ENCODE peak calls at places on chromosomes 16 and 17, in five cellular contexts. G is upper lobe of left lung, T is fibroblast of lung, Y is kidney, P is A549. Q is an unnamed sample. For H3K4me1, the result is how much of the 10 kb centered on the place peaks cover.

GRCh38 chr17:78235885-78236284 is 4.5 kb downstream of the TMEM235 start:
- DNase-seq in G (no peak), T (no peak), Y (no peak), P (no peak), Q (no peak)

GRCh38 chr16:78212674-78213073 is 113.2 kb downstream of the WWOX start:
- DNase-seq in G (no peak), T (no peak), Y (no peak), P (no peak), Q (no peak)

GRCh38 chr17:36877774-36878173 is 59.5 kb upstream of the LHX1 start:
- DNase-seq in G (no peak), T (peak), Y (no peak), P (no peak), Q (no peak)

GRCh38 chr16:83720981-83721380 is 86.8 kb upstream of the HSBP1 start:
- DNase-seq in G (no peak), T (no peak), Y (no peak), P (no peak), Q (no peak)

GRCh38 chr17:8696456-8696855 is 48.2 kb downstream of the CCDC42 start:
- DNase-seq in G (no peak), T (peak), Y (no peak), P (no peak), Q (no peak)

GRCh38 chr16:11781773-11782172 is 15.3 kb downstream of the ZC3H7A start:
- DNase-seq in G (no peak), T (peak), Y (no peak), P (no peak), Q (no peak)

GRCh38 chr16:85908889-85909584 is 10.1 kb downstream of the IRF8 start:
- DNase-seq in G (no peak), T (no peak), Y (peak), P (no peak), Q (no peak)

GRCh38 chr16:49756971-49757743 is 98.8 kb downstream of the ZNF423 start:
- DNase-seq in G (no peak), T (peak), Y (no peak), P (no peak), Q (no peak)

GRCh38 chr17:19365833-19366636 is 3.5 kb upstream of the B9D1 start:
- DNase-seq in G (no peak), T (no peak), Y (no peak), P (no peak), Q (no peak)

GRCh38 chr17:31907342-31907975 is 6.0 kb upstream of the UTP6 start:
- DNase-seq in G (no peak), T (peak), Y (no peak), P (no peak), Q (peak)

GRCh38 chr16:50303605-50304466 is 37.5 kb downstream of the ADCY7 start:
- DNase-seq in G (peak), T (peak), Y (peak), P (no peak), Q (peak)

GRCh38 chr17:2721603-2722002 is 10.0 kb upstream of the CLUH start:
- DNase-seq in G (no peak), T (no peak), Y (no peak), P (no peak), Q (no peak)

GRCh38 chr17:49571764-49572163 is 3.9 kb upstream of the NXPH3 start:
- DNase-seq in G (no peak), T (no peak), Y (no peak), P (no peak), Q (no peak)

GRCh38 chr16:8963010-8963824 is 489 bp downstream of the USP7 start:
- DNase-seq in G (peak), T (peak), Y (peak), P (no peak), Q (no peak)
- H3K27ac ChIP-seq in G (peak), T (no peak), Y (no peak), P (peak), Q (peak)

DNA sequence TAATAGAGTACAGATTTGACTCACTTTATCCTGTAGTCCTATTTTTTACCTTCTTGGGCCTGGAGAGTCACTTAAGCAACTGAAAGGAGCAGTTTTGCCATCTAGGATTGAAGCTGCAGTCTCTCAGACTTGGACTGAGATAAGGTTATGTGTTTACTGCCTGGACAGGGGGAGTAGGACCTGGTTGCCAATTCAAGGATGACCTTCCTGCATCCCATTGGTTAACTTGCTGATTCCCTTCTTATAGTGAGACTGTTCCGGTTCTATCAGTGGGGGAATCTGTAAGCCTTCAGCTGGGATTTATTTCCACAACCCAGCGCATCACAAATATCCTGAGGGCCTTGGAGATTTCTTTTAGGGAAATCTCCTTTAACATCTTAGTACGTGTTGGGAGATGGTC is 2.9 kb downstream of the UBN1 start:
- DNase-seq in G (no peak), T (peak), Y (no peak), P (no peak), Q (no peak)
- H3K4me1 ChIP-seq in G (half or more), T (under half), Y (under half), P (half or more), Q (half or more)

GRCh38 chr17:27355419-27355818 is 61.5 kb downstream of the WSB1 start:
- DNase-seq in G (no peak), T (no peak), Y (no peak), P (no peak), Q (no peak)

GRCh38 chr17:27352481-27353460 is 58.9 kb downstream of the WSB1 start:
- DNase-seq in G (no peak), T (peak), Y (no peak), P (peak), Q (no peak)

GRCh38 chr17:27354491-27355081 is 60.7 kb downstream of the WSB1 start:
- DNase-seq in G (no peak), T (no peak), Y (no peak), P (no peak), Q (no peak)

GRCh38 chr17:27353469-27354050 is 59.6 kb downstream of the WSB1 start:
- DNase-seq in G (peak), T (peak), Y (peak), P (peak), Q (peak)

GRCh38 chr17:27354051-27354490 is 60.2 kb downstream of the WSB1 start:
- DNase-seq in G (peak), T (no peak), Y (peak), P (no peak), Q (peak)
- H3K27ac ChIP-seq in G (peak), T (peak), Y (peak), P (peak), Q (peak)

DNA sequence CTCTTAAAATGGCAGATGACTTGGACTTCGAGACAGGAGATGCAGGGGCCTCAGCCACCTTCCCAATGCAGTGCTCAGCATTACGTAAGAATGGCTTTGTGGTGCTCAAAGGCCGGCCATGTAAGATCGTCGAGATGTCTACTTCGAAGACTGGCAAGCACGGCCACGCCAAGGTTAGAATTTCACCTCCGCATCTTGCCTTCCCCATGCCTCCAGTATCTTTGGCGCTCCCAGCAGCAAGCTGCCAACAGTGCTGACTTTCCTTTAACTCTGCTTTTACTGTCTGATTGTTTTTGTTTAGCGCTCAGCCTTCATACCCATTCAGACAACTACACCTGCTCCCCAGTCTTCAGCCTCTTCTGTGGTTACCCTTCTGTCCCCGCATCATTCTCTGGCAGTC is 2.2 kb downstream of the EIF5A start:
- DNase-seq in G (no peak), T (no peak), Y (no peak), P (no peak), Q (no peak)
- H3K4me1 ChIP-seq in G (under half), T (under half), Y (under half), P (half or more), Q (under half)